ENCODE peak calls at places on chromosomes 5 and 9, in six cellular contexts. Z is IMR-90, M is neuronal stem cell, N is mesenchymal stem cell, X is H9, A is H1. V is an unnamed sample.

GRCh38 chr5:150522504-150523464 is 14.9 kb downstream of the NDST1 start:
- DNase-seq in A (no peak), X (no peak), Z (no peak), N (no peak), M (no peak), V (no peak)

GRCh38 chr5:178249191-178249989 is 16.8 kb upstream of the PHYKPL start:
- DNase-seq in N (no peak), M (no peak), Z (peak), A (no peak), X (no peak), V (no peak)

GRCh38 chr5:178793696-178794095 is 63.2 kb upstream of the ZNF354A start:
- DNase-seq in A (no peak), X (no peak), N (no peak), Z (no peak), M (no peak), V (no peak)

GRCh38 chr5:114362977-114363721 is 1.3 kb downstream of the KCNN2 start:
- DNase-seq in Z (peak), N (peak), M (peak), A (peak), X (peak), V (peak)

GRCh38 chr9:117073539-117074336 is 341.1 kb downstream of the ASTN2 start:
- DNase-seq in X (peak), Z (no peak), A (peak), N (peak), M (peak), V (peak)

GRCh38 chr9:77534376-77535057 is 113.6 kb downstream of the GNA14 start:
- DNase-seq in A (no peak), N (no peak), X (peak), M (no peak), Z (no peak), V (peak)

GRCh38 chr9:93960971-93961841 is 6.1 kb upstream of the BARX1 start:
- DNase-seq in N (no peak), A (no peak), X (no peak), M (no peak), Z (no peak), V (no peak)

GRCh38 chr9:93807166-93808013 is 147.8 kb downstream of the BARX1 start:
- DNase-seq in X (no peak), Z (no peak), N (no peak), M (no peak), A (no peak), V (no peak)

GRCh38 chr5:74543162-74543995 is 97.1 kb downstream of the ENC1 start:
- DNase-seq in A (no peak), Z (peak), N (peak), M (peak), X (peak), V (peak)

GRCh38 chr5:78648359-78649219 is at the start of gene LHFPL2:
- DNase-seq in N (peak), M (peak), X (peak), A (peak), Z (peak), V (peak)

GRCh38 chr9:35253075-35253474 is 91.3 kb downstream of the UNC13B start:
- DNase-seq in A (no peak), X (no peak), M (no peak), Z (no peak), N (no peak), V (no peak)

GRCh38 chr5:181052526-181052927 is 12.5 kb downstream of the BTNL9 start:
- DNase-seq in A (peak), X (peak), M (no peak), N (no peak), Z (no peak), V (peak)

GRCh38 chr9:98615633-98616032 is 93.1 kb downstream of the GABBR2 start:
- DNase-seq in Z (no peak), X (no peak), A (no peak), N (no peak), M (no peak), V (no peak)

GRCh38 chr5:35230043-35230611 is at the start of gene PRLR:
- DNase-seq in A (peak), N (peak), Z (peak), X (peak), M (no peak), V (peak)

GRCh38 chr9:76599970-76600369 is 141.0 kb downstream of the GCNT1 start:
- DNase-seq in A (no peak), N (no peak), X (no peak), M (no peak), Z (no peak), V (no peak)

DNA sequence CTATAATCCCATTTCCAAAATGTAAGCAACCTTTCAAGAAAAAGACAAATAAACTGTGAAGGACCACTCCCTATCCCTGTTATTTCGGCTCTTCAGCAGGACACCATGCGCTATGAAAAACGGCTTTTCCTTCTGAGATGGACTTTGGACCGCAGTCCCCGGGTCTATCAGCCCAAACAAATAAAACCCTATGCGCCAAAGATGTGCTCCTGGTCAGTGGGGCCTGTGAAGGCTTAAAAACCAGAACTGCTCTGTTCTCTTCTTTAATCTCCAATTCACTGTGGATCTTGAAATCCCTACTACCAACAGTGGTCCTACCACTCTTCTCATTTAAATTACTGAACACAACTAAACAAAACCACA is 33.3 kb downstream of the RAPGEF1 start:
- DNase-seq in A (no peak), M (no peak), X (no peak), N (no peak), Z (no peak), V (no peak)
- H4K8ac ChIP-seq in A (no peak), M (no peak), X (no peak), N (no peak), Z (no peak), V (no peak)

DNA sequence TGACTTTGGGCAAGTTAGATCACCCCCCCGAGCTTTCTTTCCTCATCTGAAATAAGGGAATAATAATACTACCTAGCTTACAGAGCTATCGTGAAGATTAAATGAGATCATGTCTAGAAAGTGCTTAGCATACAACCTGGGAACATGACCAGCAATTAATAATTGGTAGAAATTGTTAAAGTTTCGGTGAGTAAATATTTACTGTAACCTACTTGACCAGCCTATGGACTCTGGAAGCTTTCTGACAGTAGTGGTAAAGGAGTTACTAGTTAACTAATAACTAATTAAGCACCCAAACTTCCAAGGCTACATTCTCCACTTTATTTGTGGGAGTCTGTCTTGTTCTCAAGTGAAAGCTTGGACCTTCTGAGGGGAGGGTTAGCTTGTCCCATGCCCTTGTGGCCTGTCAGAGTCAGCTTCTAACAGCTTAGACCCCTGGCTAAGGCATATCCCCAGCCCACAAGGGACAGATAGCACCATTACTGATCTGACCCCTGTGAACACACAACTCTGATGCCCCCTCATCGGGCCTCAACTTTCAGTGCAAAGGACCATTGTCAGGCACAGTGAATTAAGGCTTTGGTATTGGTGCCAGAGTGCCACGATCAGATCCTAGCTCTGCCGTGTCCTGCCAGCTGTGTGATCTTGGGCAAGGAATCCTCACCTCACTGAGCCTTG is 58.7 kb upstream of the SAP30L start:
- DNase-seq in N (no peak), Z (no peak), X (no peak), A (no peak), M (no peak), V (no peak)
- H3K23ac ChIP-seq in N (no peak), Z (no peak), X (no peak), A (no peak), M (no peak), V (no peak)

GRCh38 chr9:113548221-113549041 is 84.9 kb downstream of the RGS3 start:
- DNase-seq in N (peak), X (no peak), A (no peak), M (no peak), Z (no peak), V (peak)
- H4K8ac ChIP-seq in N (peak), X (no peak), A (no peak), M (no peak), Z (peak), V (no peak)

DNA sequence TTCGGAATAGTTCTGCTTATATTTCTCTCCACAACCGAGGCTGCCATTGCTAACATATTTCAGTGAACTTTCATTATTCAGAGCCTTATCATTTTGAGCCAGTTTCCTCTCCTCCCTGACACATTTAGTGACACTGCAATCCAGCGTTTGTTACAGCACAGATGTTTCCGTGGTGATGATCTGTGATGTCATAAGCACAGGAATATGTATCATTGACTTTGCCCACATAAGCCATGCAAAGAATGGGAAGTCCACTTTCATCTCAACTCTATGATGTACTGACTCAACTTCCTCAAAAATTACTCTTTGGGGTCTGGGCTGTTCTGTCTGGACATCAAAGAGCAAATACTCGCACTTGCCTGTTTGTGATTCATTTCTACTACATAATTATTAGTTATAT is 291.8 kb downstream of the EBF1 start:
- DNase-seq in N (no peak), M (no peak), A (no peak), X (no peak), Z (no peak), V (no peak)
- H3K23ac ChIP-seq in N (no peak), M (no peak), A (no peak), X (no peak), Z (no peak), V (no peak)

GRCh38 chr5:126357585-126358342 is 65.4 kb upstream of the GRAMD2B start:
- DNase-seq in M (no peak), X (no peak), N (no peak), Z (no peak), A (no peak), V (no peak)

GRCh38 chr5:126355940-126356339 is 67.3 kb upstream of the GRAMD2B start:
- DNase-seq in N (no peak), Z (no peak), M (no peak), X (no peak), A (no peak), V (no peak)

GRCh38 chr5:126358525-126358924 is 64.7 kb upstream of the GRAMD2B start:
- DNase-seq in N (peak), M (no peak), Z (peak), A (no peak), X (no peak), V (peak)

GRCh38 chr5:126354012-126354856 is 69.0 kb upstream of the GRAMD2B start:
- DNase-seq in X (no peak), N (peak), A (no peak), Z (peak), M (no peak), V (peak)

GRCh38 chr5:126354857-126355731 is 68.1 kb upstream of the GRAMD2B start:
- DNase-seq in A (no peak), N (no peak), M (no peak), Z (no peak), X (no peak), V (no peak)
- H4K8ac ChIP-seq in A (no peak), N (no peak), M (no peak), Z (peak), X (no peak), V (no peak)

DNA sequence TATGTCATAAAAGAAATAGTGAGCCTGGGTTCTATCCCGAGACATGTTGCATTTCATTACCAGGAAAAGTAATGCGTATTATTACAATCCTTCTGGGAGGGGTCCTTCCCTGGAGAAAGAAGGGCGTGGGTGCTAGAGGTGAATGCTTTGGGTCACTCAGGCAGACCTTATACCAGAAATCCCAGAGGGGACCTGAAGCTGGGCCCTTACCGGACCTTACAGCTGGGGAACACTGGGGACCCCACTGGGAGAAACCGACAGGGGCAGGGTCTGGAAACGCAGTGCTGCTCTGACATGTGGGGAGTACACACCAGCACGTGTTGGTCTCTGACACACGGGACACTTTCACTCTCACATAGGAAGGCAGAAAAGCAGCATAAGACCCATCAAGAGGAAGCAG is 71.3 kb downstream of the LMNB1 start:
- DNase-seq in Z (no peak), M (no peak), A (peak), N (no peak), X (no peak), V (no peak)
- H3K23ac ChIP-seq in Z (no peak), M (peak), A (no peak), N (no peak), X (no peak), V (no peak)

GRCh38 chr5:124748687-124749594 is 2.5 kb upstream of the ZNF608 start:
- DNase-seq in N (peak), A (peak), Z (peak), X (peak), M (peak), V (peak)
- H4K8ac ChIP-seq in N (no peak), A (peak), Z (peak), X (peak), M (no peak), V (no peak)

GRCh38 chr5:111252799-111253564 is 28.8 kb downstream of the CAMK4 start:
- DNase-seq in A (no peak), Z (no peak), M (no peak), N (no peak), X (no peak), V (no peak)

GRCh38 chr5:111254613-111255012 is 30.4 kb downstream of the CAMK4 start:
- DNase-seq in Z (peak), N (peak), A (no peak), X (no peak), M (no peak), V (no peak)

GRCh38 chr5:111256128-111256527 is 31.9 kb downstream of the CAMK4 start:
- DNase-seq in X (no peak), Z (no peak), M (no peak), A (no peak), N (no peak), V (no peak)

GRCh38 chr5:111248571-111248970 is 24.4 kb downstream of the CAMK4 start:
- DNase-seq in X (no peak), N (peak), Z (no peak), A (no peak), M (no peak), V (no peak)

GRCh38 chr5:111251941-111252340 is 27.8 kb downstream of the CAMK4 start:
- DNase-seq in N (no peak), A (no peak), Z (peak), M (no peak), X (no peak), V (no peak)
- H3K23ac ChIP-seq in N (no peak), A (no peak), Z (no peak), M (no peak), X (no peak), V (no peak)

DNA sequence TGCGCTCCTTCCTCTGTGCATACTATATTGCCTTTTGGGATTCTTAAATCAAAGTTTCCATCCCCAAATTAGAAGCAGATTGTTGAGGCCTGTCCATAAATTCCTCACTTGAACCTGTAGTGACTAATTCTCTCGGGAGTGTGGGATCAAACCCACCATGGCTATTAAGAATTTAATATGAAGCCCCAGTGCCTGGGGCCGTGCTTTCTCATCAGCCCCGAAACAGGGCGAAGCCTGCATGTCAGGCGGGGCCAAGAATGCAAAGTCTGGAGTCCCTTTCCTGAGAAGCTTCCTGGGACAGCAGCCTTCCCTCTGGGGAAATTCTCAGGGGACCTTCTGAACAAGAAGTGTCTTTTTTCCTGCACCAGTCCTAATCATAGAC is 29.3 kb upstream of the FAT2 start:
- DNase-seq in N (no peak), M (no peak), X (no peak), Z (no peak), A (no peak), V (peak)
- H4K8ac ChIP-seq in N (no peak), M (no peak), X (no peak), Z (no peak), A (no peak), V (no peak)

GRCh38 chr5:17497446-17497845 is 585 bp upstream of the TAF11L2 start:
- DNase-seq in N (no peak), Z (no peak), X (no peak), M (no peak), A (no peak), V (no peak)
- H3K23ac ChIP-seq in N (no peak), Z (no peak), X (no peak), M (no peak), A (no peak), V (no peak)

V was measured in mesendoderm.